ENCODE peak calls at places on chromosomes 3 and 15, in five cellular contexts. C is HCT116, T is MM.1S, R is hepatocyte, J is K562. Q is an unnamed sample. For H3K4me1, the result is how much of the 10 kb centered on the place peaks cover.

GRCh38 chr15:72782274-72782992 is 1.1 kb downstream of the ADPGK start:
- DNase-seq in C (no peak), R (peak), T (peak), J (peak), Q (peak)

GRCh38 chr3:12965999-12966846 is 107.0 kb downstream of the IQSEC1 start:
- DNase-seq in T (no peak), C (no peak), R (no peak), J (no peak), Q (peak)

GRCh38 chr3:160154033-160154432 is 71.2 kb upstream of the C3orf80 start:
- DNase-seq in J (no peak), R (no peak), C (no peak), T (no peak), Q (no peak)

GRCh38 chr3:31721709-31722108 is 189.0 kb downstream of the STT3B start:
- DNase-seq in C (no peak), T (no peak), J (no peak), R (peak), Q (no peak)

GRCh38 chr3:150302246-150302645 is 105.9 kb upstream of the TSC22D2 start:
- DNase-seq in J (no peak), C (no peak), R (no peak), T (no peak), Q (no peak)

GRCh38 chr15:49135893-49136292 is 19.5 kb downstream of the COPS2 start:
- DNase-seq in R (no peak), J (no peak), C (no peak), T (no peak), Q (no peak)

GRCh38 chr3:105802073-105802706 is 66.6 kb downstream of the CBLB start:
- DNase-seq in C (no peak), T (no peak), J (no peak), R (no peak), Q (no peak)

GRCh38 chr3:124217542-124217941 is 225.6 kb upstream of the ROPN1 start:
- DNase-seq in T (peak), J (peak), C (peak), R (peak), Q (peak)

GRCh38 chr3:175307642-175308041 is 448.5 kb downstream of the NAALADL2 start:
- DNase-seq in T (no peak), J (no peak), C (no peak), R (no peak), Q (no peak)

GRCh38 chr3:38454884-38455638 is 1.4 kb downstream of the ACVR2B start:
- DNase-seq in R (peak), J (peak), C (no peak), T (peak), Q (peak)

GRCh38 chr3:197154-197855 is 742 bp downstream of the CHL1 start:
- DNase-seq in T (no peak), J (no peak), R (peak), C (no peak), Q (no peak)

GRCh38 chr15:91380114-91380513 is 280.1 kb downstream of the SV2B start:
- DNase-seq in T (no peak), C (no peak), R (no peak), J (peak), Q (no peak)
- H3K4me1 ChIP-seq in T (under half), C (under half), R (under half), J (under half), Q (under half)

GRCh38 chr15:60118564-60119080 is 114.5 kb downstream of the FOXB1 start:
- DNase-seq in R (no peak), T (no peak), J (no peak), C (no peak), Q (no peak)

GRCh38 chr15:60118146-60118545 is 114.0 kb downstream of the FOXB1 start:
- DNase-seq in J (no peak), T (no peak), R (no peak), C (no peak), Q (no peak)

GRCh38 chr15:60120100-60120499 is 116.0 kb downstream of the FOXB1 start:
- DNase-seq in T (no peak), J (no peak), R (no peak), C (no peak), Q (peak)

GRCh38 chr15:60116456-60117089 is 112.5 kb downstream of the FOXB1 start:
- DNase-seq in C (no peak), R (no peak), J (no peak), T (no peak), Q (no peak)

DNA sequence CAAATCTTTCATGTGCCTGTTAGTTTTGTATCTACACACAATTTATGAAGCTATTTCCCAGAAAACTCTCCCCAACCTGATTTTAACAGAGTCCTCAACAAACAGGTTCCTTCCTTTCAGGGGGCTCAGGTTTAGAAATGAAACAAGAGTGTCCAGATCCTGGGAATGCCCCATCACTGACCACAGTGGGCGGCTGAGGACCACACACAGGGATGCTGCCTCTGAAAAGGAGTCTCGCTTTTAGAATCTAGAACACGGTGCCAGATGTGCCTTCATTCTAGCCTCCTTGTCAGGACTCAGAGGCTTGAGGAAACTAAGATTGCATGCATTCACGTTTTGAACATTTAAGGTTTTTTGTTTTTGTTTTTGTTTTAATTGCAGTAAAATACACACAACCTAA is 115.0 kb downstream of the FOXB1 start:
- DNase-seq in J (no peak), R (no peak), C (no peak), T (no peak), Q (no peak)
- TF ChIP-seq EZH2 in J (no peak), R (no peak), C (no peak), T (no peak), Q (no peak)

DNA sequence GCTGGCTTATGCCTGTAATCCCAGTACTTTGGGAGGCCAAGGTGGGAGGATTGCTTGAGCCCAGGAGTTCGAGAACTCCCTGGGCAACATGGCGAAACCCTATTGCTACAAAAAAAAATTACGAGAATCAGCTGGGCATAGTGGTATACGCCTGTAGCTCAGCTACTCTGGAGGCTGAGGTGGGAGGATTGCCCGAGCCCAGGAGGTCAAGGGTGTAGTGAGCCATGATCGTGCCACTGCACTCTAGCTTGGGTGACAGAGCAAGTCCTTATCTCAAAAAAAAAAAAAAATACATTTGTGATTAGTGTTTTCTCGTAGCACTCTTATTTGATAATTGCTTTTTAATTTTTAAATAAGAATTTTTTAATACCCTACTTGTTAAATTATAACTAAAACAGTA is 18.4 kb downstream of the IREB2 start:
- DNase-seq in R (no peak), J (no peak), C (no peak), T (no peak), Q (no peak)
- H3K4me1 ChIP-seq in R (under half), J (under half), C (under half), T (under half), Q (under half)

GRCh38 chr15:97960364-97961066 is at the start of gene ARRDC4:
- DNase-seq in T (peak), J (peak), C (peak), R (peak), Q (peak)
- TF ChIP-seq EZH2 in T (no peak), J (no peak), C (no peak), R (no peak), Q (no peak)

GRCh38 chr15:98729446-98730042 is 81.2 kb downstream of the IGF1R start:
- DNase-seq in R (no peak), J (no peak), T (no peak), C (no peak), Q (no peak)
- H3K4me1 ChIP-seq in R (under half), J (under half), T (under half), C (under half), Q (under half)